ENCODE peak calls at places on chromosomes 2 and 18, in eight cellular contexts. B is CD14-positive monocyte, M is astrocyte of the spinal cord, R is MCF 10A, O is AG04450, S is ovary, L is esophagus squamous epithelium, T is HL-60. A is an unnamed sample.

GRCh38 chr18:12766986-12767433 is 64.2 kb downstream of the PSMG2 start:
- DNase-seq in B (peak; percentile 12), M (no peak), R (no peak), O (no peak), S (no peak), L (no peak), T (no peak), A (peak; percentile 40)

GRCh38 chr2:8413589-8414135 is 268.2 kb upstream of the ID2 start:
- DNase-seq in B (no peak), M (no peak), R (peak; percentile 73), O (no peak), S (no peak), L (no peak), T (peak; percentile 89), A (no peak)

GRCh38 chr2:33291278-33292013 is 185.0 kb upstream of the RASGRP3 start:
- DNase-seq in B (no peak), M (peak; percentile 90), R (peak; percentile 90), O (peak; percentile 34), S (no peak), L (no peak), T (no peak), A (no peak)

GRCh38 chr2:169818241-169818640 is 6.5 kb downstream of the METTL5 start:
- DNase-seq in B (no peak), M (no peak), R (no peak), O (no peak), S (no peak), L (no peak), T (no peak), A (no peak)

GRCh38 chr18:7105943-7106342 is 11.7 kb downstream of the LAMA1 start:
- DNase-seq in B (no peak), M (no peak), R (no peak), O (no peak), S (no peak), L (no peak), T (no peak), A (no peak)

GRCh38 chr18:9428301-9428706 is 47.0 kb upstream of the RALBP1 start:
- DNase-seq in B (no peak), M (no peak), R (no peak), O (no peak), S (no peak), L (no peak), T (no peak), A (no peak)

GRCh38 chr2:150528861-150529801 is 41.7 kb upstream of the RND3 start:
- DNase-seq in B (no peak), M (peak; percentile 64), R (peak; percentile 73), O (no peak), S (no peak), L (no peak), T (no peak), A (no peak)

GRCh38 chr2:111667542-111668273 is 216.3 kb downstream of the ANAPC1 start:
- DNase-seq in B (peak; percentile 61), M (peak; percentile 72), R (peak; percentile 69), O (no peak), S (no peak), L (no peak), T (peak; percentile 63), A (no peak)

GRCh38 chr2:212723226-212723625 is 184.6 kb upstream of the ERBB4 start:
- DNase-seq in B (no peak), M (peak; percentile 61), R (peak; percentile 11), O (no peak), S (no peak), L (no peak), T (no peak), A (no peak)

GRCh38 chr2:72136349-72136748 is 11.3 kb downstream of the CYP26B1 start:
- DNase-seq in B (no peak), M (no peak), R (no peak), O (no peak), S (no peak), L (no peak), T (no peak), A (peak; percentile 57)

GRCh38 chr2:157312866-157313486 is 12.6 kb downstream of the ERMN start:
- DNase-seq in B (no peak), M (no peak), R (no peak), O (no peak), S (no peak), L (no peak), T (no peak), A (no peak)

GRCh38 chr2:10043256-10043905 is at the start of gene KLF11:
- DNase-seq in B (peak; percentile 85), M (peak; percentile 85), R (peak; percentile 87), O (no peak), S (peak; percentile 97), L (peak; percentile 58), T (peak; percentile 44), A (peak; percentile 93)

GRCh38 chr2:160920791-160921303 is 239.4 kb upstream of the TANK start:
- DNase-seq in B (no peak), M (peak; percentile 80), R (no peak), O (peak; percentile 93), S (peak; percentile 63), L (no peak), T (no peak), A (no peak)

GRCh38 chr2:120910956-120911951 is 175.6 kb downstream of the GLI2 start:
- DNase-seq in B (no peak), M (no peak), R (peak; percentile 60), O (no peak), S (peak; percentile 59), L (no peak), T (no peak), A (no peak)

GRCh38 chr18:50711401-50711800 is 108.4 kb downstream of the MRO start:
- DNase-seq in B (no peak), M (no peak), R (no peak), O (no peak), S (no peak), L (no peak), T (no peak), A (peak; percentile 43)

GRCh38 chr18:43049021-43049420 is 66.5 kb downstream of the RIT2 start:
- DNase-seq in B (no peak), M (peak; percentile 65), R (peak; percentile 85), O (no peak), S (no peak), L (no peak), T (no peak), A (no peak)

GRCh38 chr2:78992807-78993517 is 32.5 kb upstream of the REG3G start:
- DNase-seq in B (no peak), M (no peak), R (no peak), O (no peak), S (no peak), L (no peak), T (no peak), A (peak; percentile 25)

GRCh38 chr2:238425979-238426567 is 654 bp upstream of the ASB1 start:
- DNase-seq in B (no peak), M (peak; percentile 90), R (no peak), O (no peak), S (no peak), L (no peak), T (peak; percentile 8), A (no peak)

GRCh38 chr2:1140389-1141003 is 189.8 kb downstream of the SNTG2 start:
- DNase-seq in B (no peak), M (no peak), R (peak; percentile 26), O (no peak), S (no peak), L (no peak), T (no peak), A (peak; percentile 76)

GRCh38 chr2:113041871-113042270 is 10.8 kb downstream of the IL36B start:
- DNase-seq in B (no peak), M (no peak), R (peak; percentile 30), O (no peak), S (no peak), L (no peak), T (no peak), A (no peak)
- TF ChIP-seq CTCF in B (no peak), M (no peak), R (peak; percentile 13), O (no peak), S (no peak), L (no peak), T (no peak), A (no peak)

DNA sequence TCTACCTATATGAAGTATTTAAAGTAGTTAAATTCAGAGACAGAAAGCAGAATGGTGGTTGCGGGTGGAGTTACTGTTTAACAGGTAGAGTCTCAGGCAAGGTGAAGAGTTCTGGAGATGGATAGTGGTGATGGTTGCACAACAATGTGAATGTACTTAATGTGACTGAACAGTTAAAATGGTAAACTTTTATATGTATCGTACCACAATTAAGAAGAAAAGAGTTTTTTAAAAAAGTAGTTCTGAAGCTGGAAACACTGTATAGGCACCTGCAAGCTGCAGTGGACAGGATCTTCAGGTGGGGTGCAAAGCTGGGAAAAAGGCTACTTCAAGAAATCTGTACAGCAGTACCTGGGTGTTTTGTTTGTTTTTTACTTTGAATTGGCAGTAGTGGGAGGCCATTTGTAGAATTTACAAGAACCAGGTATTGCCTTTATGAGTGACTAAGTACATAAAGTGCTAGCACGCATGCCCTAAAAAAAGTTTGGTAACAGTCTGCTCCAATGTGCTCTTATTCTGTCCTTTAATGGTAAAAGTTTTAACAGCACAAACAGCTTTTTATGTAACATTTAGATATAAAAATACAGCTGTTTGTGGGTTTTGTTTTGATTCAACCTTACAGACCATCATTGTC is 17.4 kb downstream of the REV1 start:
- DNase-seq in B (no peak), M (no peak), R (peak; percentile 41), O (no peak), S (no peak), L (no peak), T (no peak), A (no peak)
- TF ChIP-seq CTCF in B (no peak), M (no peak), R (no peak), O (no peak), S (no peak), L (no peak), T (no peak), A (no peak)

GRCh38 chr2:42618116-42618515 is 49.7 kb downstream of the MTA3 start:
- DNase-seq in B (no peak), M (no peak), R (no peak), O (no peak), S (no peak), L (no peak), T (no peak), A (no peak)

GRCh38 chr2:42618972-42619371 is 50.5 kb downstream of the MTA3 start:
- DNase-seq in B (no peak), M (peak; percentile 54), R (peak; percentile 47), O (no peak), S (no peak), L (no peak), T (no peak), A (no peak)

GRCh38 chr2:42622943-42623676 is 54.7 kb downstream of the MTA3 start:
- DNase-seq in B (no peak), M (no peak), R (no peak), O (no peak), S (no peak), L (no peak), T (no peak), A (no peak)

GRCh38 chr2:42624047-42624446 is 55.6 kb downstream of the MTA3 start:
- DNase-seq in B (no peak), M (no peak), R (no peak), O (no peak), S (no peak), L (no peak), T (no peak), A (no peak)
- TF ChIP-seq CTCF in B (no peak), M (no peak), R (no peak), O (no peak), S (no peak), L (no peak), T (no peak), A (no peak)

DNA sequence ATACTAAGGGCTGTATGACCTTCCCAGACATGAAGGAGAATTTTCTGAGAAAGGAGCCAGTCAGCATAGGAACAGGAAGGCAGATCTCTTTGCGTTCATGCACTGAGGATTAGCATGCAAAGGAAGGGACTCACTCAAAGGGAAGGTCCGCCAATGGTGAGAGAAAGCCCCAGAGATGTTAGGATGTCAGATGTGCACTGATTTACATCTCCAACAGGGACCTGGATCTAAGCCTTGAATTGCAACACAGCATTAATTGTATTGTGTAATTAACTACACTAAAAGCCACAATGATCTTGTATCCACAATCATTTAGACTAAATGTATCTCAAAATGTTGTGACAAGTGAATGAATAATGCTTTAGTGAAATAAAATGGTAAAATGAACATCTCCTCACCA is 4.1 kb downstream of the SERPINB5 start:
- DNase-seq in B (no peak), M (no peak), R (peak; percentile 40), O (no peak), S (no peak), L (no peak), T (no peak), A (no peak)
- TF ChIP-seq CTCF in B (no peak), M (no peak), R (no peak), O (no peak), S (no peak), L (no peak), T (no peak), A (no peak)

A was measured in glutamatergic neuron.